ENCODE peak calls at places on chromosomes 12 and 14, in eight cellular contexts. O is CD8-positive, alpha-beta T cell; X is PC-3; C is pancreas; D is HepG2; L is heart right ventricle; P is GM23338; G is coronary artery. Y is an unnamed sample.

GRCh38 chr12:83102499-83102898 is 415.8 kb downstream of the TMTC2 start:
- DNase-seq in X (peak; percentile 5), D (no peak), G (no peak), L (no peak), C (no peak), P (no peak), O (no peak), Y (no peak)

GRCh38 chr14:78595797-78596196 is 425.6 kb downstream of the NRXN3 start:
- DNase-seq in C (no peak), L (no peak), X (peak; percentile 5), O (no peak), G (no peak), P (peak; percentile 52), D (no peak), Y (no peak)

GRCh38 chr12:123250471-123251383 is 17.5 kb downstream of the MTRFR start:
- DNase-seq in C (no peak), P (peak; percentile 50), X (peak; percentile 89), O (no peak), L (no peak), D (peak; percentile 45), G (no peak), Y (no peak)

GRCh38 chr14:88737245-88737644 is 55.5 kb downstream of the EML5 start:
- DNase-seq in X (no peak), D (no peak), O (no peak), C (peak; percentile 34), L (no peak), P (no peak), G (no peak), Y (no peak)

GRCh38 chr14:93780811-93781210 is 7.5 kb downstream of the PRIMA1 start:
- DNase-seq in D (no peak), L (no peak), C (no peak), G (no peak), X (no peak), O (no peak), P (no peak), Y (no peak)

GRCh38 chr12:21566223-21566906 is 38.3 kb downstream of the GYS2 start:
- DNase-seq in X (no peak), C (no peak), G (no peak), L (no peak), O (no peak), P (no peak), D (peak; percentile 32), Y (no peak)

GRCh38 chr14:24381363-24382102 is 13.5 kb downstream of the NFATC4 start:
- DNase-seq in P (no peak), G (peak; percentile 33), X (no peak), D (no peak), L (no peak), C (no peak), O (no peak), Y (no peak)

GRCh38 chr12:102966200-102966941 is 8.9 kb downstream of the ASCL1 start:
- DNase-seq in C (no peak), G (no peak), D (no peak), O (no peak), P (no peak), X (no peak), L (no peak), Y (no peak)

GRCh38 chr12:68998036-68998435 is 65.1 kb upstream of the CPM start:
- DNase-seq in G (no peak), O (no peak), P (no peak), C (no peak), D (no peak), L (no peak), X (no peak), Y (no peak)

GRCh38 chr14:100640481-100641273 is 53.5 kb upstream of the BEGAIN start:
- DNase-seq in L (no peak), G (no peak), O (peak; percentile 87), X (peak; percentile 19), C (no peak), D (no peak), P (no peak), Y (no peak)
- H3K27ac ChIP-seq in L (no peak overlapping the region), G (no peak overlapping the region), O (no peak overlapping the region), X (no peak overlapping the region), C (no peak overlapping the region), D (no peak overlapping the region), P (no peak overlapping the region), Y (no peak overlapping the region)

DNA sequence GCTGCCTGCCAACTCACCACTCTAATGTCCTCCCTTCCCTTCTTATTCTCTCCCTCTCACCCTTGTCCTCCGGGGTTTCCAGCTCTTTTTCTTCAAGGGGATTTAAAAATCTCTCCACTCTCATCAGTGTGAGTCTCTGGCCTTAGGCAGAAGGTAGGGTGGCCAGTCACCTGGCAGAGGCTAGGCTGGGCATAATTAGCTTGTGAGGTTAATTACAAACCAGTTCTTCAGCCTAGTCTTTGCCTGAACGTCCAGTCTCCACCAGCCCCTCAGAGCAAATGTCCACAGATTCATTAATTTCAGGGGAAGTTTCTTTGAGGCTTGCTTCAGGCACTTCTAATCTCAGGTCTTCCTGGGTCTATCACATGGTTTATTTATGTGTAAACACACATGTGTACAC is 6.7 kb downstream of the KRT7 start:
- DNase-seq in L (no peak), P (no peak), X (peak; percentile 2), G (no peak), O (no peak), D (no peak), C (no peak), Y (no peak)
- H3K27ac ChIP-seq in L (no peak overlapping the region), P (no peak overlapping the region), X (peak overlapping the region; percentile 91), G (no peak overlapping the region), O (no peak overlapping the region), D (no peak overlapping the region), C (no peak overlapping the region), Y (no peak overlapping the region)

GRCh38 chr12:53171725-53172329 is 8.7 kb upstream of the ZNF740 start:
- DNase-seq in C (no peak), O (no peak), G (peak; percentile 41), D (peak; percentile 34), P (no peak), L (no peak), X (peak; percentile 18), Y (no peak)

GRCh38 chr12:53172352-53172751 is 8.2 kb upstream of the ZNF740 start:
- DNase-seq in C (no peak), X (peak; percentile 30), P (no peak), L (no peak), O (no peak), D (no peak), G (peak; percentile 59), Y (no peak)

GRCh38 chr12:53170245-53170644 is 10.3 kb upstream of the ZNF740 start:
- DNase-seq in O (no peak), X (no peak), G (no peak), P (no peak), L (no peak), D (no peak), C (no peak), Y (no peak)

GRCh38 chr12:53170876-53171724 is 9.4 kb upstream of the ZNF740 start:
- DNase-seq in D (no peak), P (no peak), G (peak; percentile 60), O (no peak), L (no peak), C (no peak), X (no peak), Y (no peak)

GRCh38 chr12:53169644-53170043 is 10.9 kb upstream of the ZNF740 start:
- DNase-seq in L (no peak), G (peak; percentile 52), O (no peak), C (no peak), X (no peak), P (no peak), D (no peak), Y (no peak)
- H3K27ac ChIP-seq in L (no peak overlapping the region), G (no peak overlapping the region), O (no peak overlapping the region), C (no peak overlapping the region), X (no peak overlapping the region), P (no peak overlapping the region), D (no peak overlapping the region), Y (no peak overlapping the region)

GRCh38 chr12:12290206-12290605 is 23.4 kb upstream of the LRP6 start:
- DNase-seq in O (no peak), L (no peak), P (no peak), C (no peak), D (no peak), X (no peak), G (no peak), Y (no peak)

GRCh38 chr12:12297201-12297830 is 30.5 kb upstream of the LRP6 start:
- DNase-seq in L (no peak), O (no peak), C (no peak), X (no peak), D (no peak), G (no peak), P (no peak), Y (no peak)

DNA sequence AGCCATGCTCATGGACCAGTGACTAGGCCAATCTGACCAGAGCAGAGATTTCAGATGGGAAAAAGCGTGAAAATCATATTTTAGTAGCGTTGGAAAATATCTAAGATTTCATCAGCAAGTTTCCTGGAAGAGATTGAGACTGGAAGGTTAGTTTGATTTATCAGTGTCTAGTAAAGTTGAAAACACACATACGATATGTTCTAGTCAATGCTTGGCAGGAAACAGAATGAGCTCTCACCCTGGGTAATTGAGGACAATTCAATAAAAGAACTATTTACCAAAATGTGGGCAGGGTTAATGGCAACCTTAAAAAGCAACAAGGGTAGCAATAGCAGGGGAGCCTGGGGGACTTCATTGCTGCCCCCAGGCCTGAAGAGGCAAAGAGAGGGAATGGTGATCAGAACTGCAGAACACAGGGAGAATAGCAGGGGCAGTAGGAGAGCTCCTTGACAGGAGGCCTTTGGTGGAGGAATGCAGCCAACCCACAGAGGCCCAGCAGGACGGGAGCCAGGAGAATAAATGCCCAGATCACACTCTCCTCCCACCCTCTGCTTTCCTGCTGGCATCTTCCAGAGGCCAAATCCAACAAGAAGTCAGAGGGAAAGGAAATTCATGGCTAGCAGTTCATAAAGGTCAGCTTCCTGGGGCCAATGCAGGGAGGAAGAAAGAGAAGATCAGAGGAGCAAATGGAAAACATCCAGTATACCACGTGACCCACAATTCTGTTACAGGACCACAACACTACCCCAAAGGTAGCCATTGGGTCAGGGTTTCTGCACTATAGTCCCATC is 27.6 kb upstream of the LRP6 start:
- DNase-seq in D (no peak), C (no peak), G (no peak), P (peak; percentile 32), L (no peak), O (no peak), X (no peak), Y (no peak)
- H3K27ac ChIP-seq in D (no peak overlapping the region), C (no peak overlapping the region), G (no peak overlapping the region), P (peak overlapping the region; percentile 59), L (no peak overlapping the region), O (no peak overlapping the region), X (no peak overlapping the region), Y (no peak overlapping the region)